ENCODE peak calls at places on chromosomes 4 and X, in nine cellular contexts. X is activated T-helper 1 cell treated with anti-CD3 and anti-CD28 coated beads, Interleukin-12 subunit alpha, Interleukin-12 subunit beta, Interleukin-2, Interleukin-4 antibody, amounts not matched to agents 30 ng/mL and 10 ng/mL and 1 ng/mL, durations not matched to agents 14 hours and 24 hours and 36 hours; C is activated CD8-positive, alpha-beta memory T cell treated with anti-CD3 and anti-CD28 coated beads for 24 hours; R is heart left ventricle; T is substantia nigra; Q is kidney; B is AG09319; V is SW480; U is NCI-H510A treated with DMSO at 0.1 percent for 48 hours. J is an unnamed sample.
A peak's percentile ranks its signal among the peaks of the same experiment; 100 is the strongest.

GRCh38 chrX:119230850-119231249 is 5.2 kb upstream of the PGRMC1 start:
- DNase-seq in T (no peak), U (no peak), C (no peak), Q (no peak), X (no peak), V (no peak), R (no peak), B (no peak), J (no peak)

GRCh38 chrX:153662266-153662665 is 11.3 kb downstream of the PNCK start:
- DNase-seq in Q (peak; percentile 80), R (no peak), C (peak; percentile 81), V (no peak), U (no peak), T (no peak), X (peak; percentile 11), B (no peak), J (peak; percentile 15)

GRCh38 chrX:65451663-65452062 is 82.9 kb downstream of the LAS1L start:
- DNase-seq in T (no peak), X (peak; percentile 1), C (no peak), Q (no peak), V (peak; percentile 16), U (peak; percentile 4), R (no peak), B (no peak), J (no peak)

GRCh38 chr4:38078590-38079381 is 118.6 kb downstream of the PTTG2 start:
- DNase-seq in R (no peak), X (no peak), V (no peak), B (no peak), T (no peak), Q (no peak), U (no peak), C (no peak), J (peak; percentile 29)

GRCh38 chr4:2714071-2714770 is 41.9 kb downstream of the TNIP2 start:
- DNase-seq in C (peak; percentile 61), V (no peak), R (peak; percentile 42), T (no peak), X (peak; percentile 38), B (no peak), Q (no peak), U (no peak), J (no peak)

GRCh38 chr4:88599298-88599697 is 7.0 kb downstream of the HERC3 start:
- DNase-seq in X (no peak), V (no peak), C (no peak), U (no peak), R (no peak), T (no peak), B (no peak), Q (no peak), J (no peak)

GRCh38 chr4:120921456-120922389 is 803 bp downstream of the PRDM5 start:
- DNase-seq in C (no peak), U (peak; percentile 49), T (peak; percentile 1), B (peak; percentile 19), Q (peak; percentile 90), R (peak; percentile 84), V (peak; percentile 55), X (peak; percentile 2), J (peak; percentile 37)

GRCh38 chrX:129015381-129015780 is 507.9 kb downstream of the SMARCA1 start:
- DNase-seq in Q (no peak), T (no peak), V (no peak), R (no peak), C (no peak), U (no peak), X (no peak), B (no peak), J (no peak)

GRCh38 chrX:103418811-103419210 is 42.5 kb downstream of the BEX3 start:
- DNase-seq in C (no peak), R (no peak), T (no peak), Q (no peak), X (no peak), U (no peak), B (peak; percentile 57), V (no peak), J (no peak)

GRCh38 chr4:157897971-157898370 is 274.9 kb downstream of the GASK1B start:
- DNase-seq in B (no peak), X (no peak), R (no peak), U (no peak), V (no peak), C (no peak), T (no peak), Q (no peak), J (no peak)

GRCh38 chr4:64727960-64728359 is 318.7 kb upstream of the TECRL start:
- DNase-seq in R (no peak), X (no peak), C (no peak), B (no peak), U (no peak), T (no peak), V (no peak), Q (no peak), J (no peak)

J was measured in midbrain.